ENCODE peak calls at places on chromosomes 3 and 15, in nine cellular contexts. W, Y, L, F, J, H, E, U and Q are unnamed samples.
A peak's percentile ranks its signal among the peaks of the same experiment; 100 is the strongest.

GRCh38 chr3:128965818-128966217 is 28.1 kb downstream of the CFAP92 start:
- DNase-seq in W (no peak), Y (no peak), L (no peak), F (no peak), J (no peak), H (no peak), E (no peak), U (no peak), Q (no peak)

GRCh38 chr15:65054333-65055200 is 9.4 kb downstream of the SLC51B start:
- DNase-seq in W (peak; percentile 92), Y (peak; percentile 84), L (peak; percentile 91), F (peak; percentile 28), J (no peak), H (peak; percentile 51), E (no peak), U (peak; percentile 81), Q (peak; percentile 70)

GRCh38 chr3:132445812-132446211 is 28.5 kb downstream of the DNAJC13 start:
- DNase-seq in W (no peak), Y (no peak), L (no peak), F (no peak), J (no peak), H (no peak), E (no peak), U (no peak), Q (peak; percentile 91)

GRCh38 chr3:30750967-30751366 is 143.5 kb downstream of the GADL1 start:
- DNase-seq in W (no peak), Y (no peak), L (no peak), F (no peak), J (no peak), H (no peak), E (no peak), U (peak; percentile 77), Q (no peak)

GRCh38 chr3:119627461-119627860 is 29.8 kb downstream of the PLA1A start:
- DNase-seq in W (no peak), Y (no peak), L (no peak), F (no peak), J (no peak), H (no peak), E (no peak), U (peak; percentile 36), Q (no peak)

GRCh38 chr15:20349774-20350498 is 191.7 kb downstream of the GOLGA6L6 start:
- DNase-seq in W (no peak), Y (no peak), L (peak; percentile 85), F (no peak), J (no peak), H (peak; percentile 6), E (no peak), U (no peak), Q (no peak)

GRCh38 chr15:63891763-63892123 is 58.0 kb upstream of the HERC1 start:
- DNase-seq in W (no peak), Y (peak; percentile 21), L (no peak), F (no peak), J (no peak), H (no peak), E (no peak), U (no peak), Q (no peak)

GRCh38 chr3:127073931-127074820 is 91.3 kb downstream of the PLXNA1 start:
- DNase-seq in W (no peak), Y (no peak), L (peak; percentile 55), F (no peak), J (no peak), H (no peak), E (no peak), U (no peak), Q (peak; percentile 16)

GRCh38 chr3:86995537-86995936 is 4.6 kb upstream of the VGLL3 start:
- DNase-seq in W (no peak), Y (no peak), L (no peak), F (no peak), J (peak; percentile 92), H (no peak), E (no peak), U (no peak), Q (peak; percentile 84)

GRCh38 chr3:156271508-156271907 is 151.1 kb downstream of the KCNAB1 start:
- DNase-seq in W (no peak), Y (no peak), L (no peak), F (no peak), J (no peak), H (no peak), E (no peak), U (no peak), Q (no peak)

GRCh38 chr15:61444585-61444984 is 215.5 kb upstream of the RORA start:
- DNase-seq in W (no peak), Y (no peak), L (no peak), F (no peak), J (no peak), H (no peak), E (no peak), U (no peak), Q (no peak)

GRCh38 chr15:94692697-94693096 is 461.3 kb downstream of the MCTP2 start:
- DNase-seq in W (no peak), Y (no peak), L (no peak), F (no peak), J (peak; percentile 12), H (no peak), E (no peak), U (no peak), Q (no peak)

GRCh38 chr15:75201609-75202250 is at the start of gene C15orf39:
- DNase-seq in W (peak; percentile 79), Y (peak; percentile 80), L (peak; percentile 92), F (peak; percentile 83), J (no peak), H (peak; percentile 78), E (peak; percentile 68), U (peak; percentile 88), Q (peak; percentile 83)

GRCh38 chr15:79593119-79593869 is 161.2 kb downstream of the MINAR1 start:
- DNase-seq in W (no peak), Y (no peak), L (no peak), F (no peak), J (no peak), H (no peak), E (no peak), U (peak; percentile 55), Q (peak; percentile 11)

GRCh38 chr3:71536376-71536965 is 47.1 kb downstream of the FOXP1 start:
- DNase-seq in W (no peak), Y (no peak), L (no peak), F (no peak), J (peak; percentile 93), H (no peak), E (no peak), U (no peak), Q (peak; percentile 86)

GRCh38 chr3:181839915-181840295 is 128.2 kb downstream of the SOX2 start:
- DNase-seq in W (no peak), Y (no peak), L (no peak), F (no peak), J (peak; percentile 16), H (no peak), E (no peak), U (no peak), Q (no peak)